ENCODE peak calls at places on chromosomes 16 and 17, in eight cellular contexts. One of them, this sample, is unnamed.

GRCh38 chr17:1226308-1226707 is 43.9 kb upstream of the BHLHA9 start:
- DNase-seq in ascending aorta: no peak
- DNase-seq in C1 segment of cervical spinal cord: no peak
- DNase-seq in neural crest cell: no peak
- DNase-seq in activated T-cell treated with anti-CD3 and anti-CD28 coated beads for 1 hour: no peak
- DNase-seq in HFFc6: no peak
- DNase-seq in endodermal cell: no peak
- DNase-seq in nephron progenitor cell: no peak
- DNase-seq in this sample: no peak

GRCh38 chr17:13940858-13941665 is 128.2 kb upstream of the COX10 start:
- DNase-seq in activated T-cell treated with anti-CD3 and anti-CD28 coated beads for 1 hour: no peak
- DNase-seq in ascending aorta: no peak
- DNase-seq in nephron progenitor cell: no peak
- DNase-seq in endodermal cell: peak; percentile 73
- DNase-seq in C1 segment of cervical spinal cord: no peak
- DNase-seq in neural crest cell: no peak
- DNase-seq in HFFc6: peak; percentile 85
- DNase-seq in this sample: peak; percentile 5

GRCh38 chr17:39626671-39627169 is at the start of gene PPP1R1B:
- DNase-seq in C1 segment of cervical spinal cord: no peak
- DNase-seq in ascending aorta: no peak
- DNase-seq in activated T-cell treated with anti-CD3 and anti-CD28 coated beads for 1 hour: no peak
- DNase-seq in HFFc6: no peak
- DNase-seq in neural crest cell: no peak
- DNase-seq in endodermal cell: peak; percentile 86
- DNase-seq in nephron progenitor cell: no peak
- DNase-seq in this sample: no peak

GRCh38 chr16:25988089-25988488 is 296.3 kb downstream of the HS3ST4 start:
- DNase-seq in neural crest cell: no peak
- DNase-seq in activated T-cell treated with anti-CD3 and anti-CD28 coated beads for 1 hour: no peak
- DNase-seq in ascending aorta: no peak
- DNase-seq in HFFc6: no peak
- DNase-seq in nephron progenitor cell: no peak
- DNase-seq in C1 segment of cervical spinal cord: no peak
- DNase-seq in endodermal cell: peak; percentile 69
- DNase-seq in this sample: no peak

GRCh38 chr16:68235882-68236803 is at the start of gene ESRP2:
- DNase-seq in endodermal cell: peak; percentile 93
- DNase-seq in neural crest cell: no peak
- DNase-seq in HFFc6: no peak
- DNase-seq in ascending aorta: peak; percentile 72
- DNase-seq in C1 segment of cervical spinal cord: no peak
- DNase-seq in nephron progenitor cell: peak; percentile 53
- DNase-seq in activated T-cell treated with anti-CD3 and anti-CD28 coated beads for 1 hour: no peak
- DNase-seq in this sample: no peak

GRCh38 chr17:77049440-77049839 is 91.3 kb upstream of the SEC14L1 start:
- DNase-seq in endodermal cell: no peak
- DNase-seq in HFFc6: no peak
- DNase-seq in ascending aorta: no peak
- DNase-seq in C1 segment of cervical spinal cord: no peak
- DNase-seq in nephron progenitor cell: no peak
- DNase-seq in activated T-cell treated with anti-CD3 and anti-CD28 coated beads for 1 hour: no peak
- DNase-seq in neural crest cell: no peak
- DNase-seq in this sample: no peak

GRCh38 chr16:48300391-48300856 is 53.1 kb upstream of the ABCC11 start:
- DNase-seq in HFFc6: no peak
- DNase-seq in C1 segment of cervical spinal cord: no peak
- DNase-seq in ascending aorta: no peak
- DNase-seq in activated T-cell treated with anti-CD3 and anti-CD28 coated beads for 1 hour: no peak
- DNase-seq in nephron progenitor cell: no peak
- DNase-seq in neural crest cell: no peak
- DNase-seq in endodermal cell: no peak
- DNase-seq in this sample: peak; percentile 80

GRCh38 chr17:57696050-57696449 is 49.0 kb downstream of the CCDC182 start:
- DNase-seq in ascending aorta: no peak
- DNase-seq in C1 segment of cervical spinal cord: no peak
- DNase-seq in neural crest cell: no peak
- DNase-seq in nephron progenitor cell: no peak
- DNase-seq in endodermal cell: no peak
- DNase-seq in activated T-cell treated with anti-CD3 and anti-CD28 coated beads for 1 hour: no peak
- DNase-seq in HFFc6: no peak
- DNase-seq in this sample: no peak

GRCh38 chr16:50102046-50102756 is 36.4 kb downstream of the HEATR3 start:
- DNase-seq in nephron progenitor cell: no peak
- DNase-seq in ascending aorta: no peak
- DNase-seq in endodermal cell: no peak
- DNase-seq in activated T-cell treated with anti-CD3 and anti-CD28 coated beads for 1 hour: no peak
- DNase-seq in HFFc6: peak; percentile 89
- DNase-seq in C1 segment of cervical spinal cord: no peak
- DNase-seq in neural crest cell: no peak
- DNase-seq in this sample: peak; percentile 62

GRCh38 chr16:15498427-15499175 is 64.2 kb downstream of the BMERB1 start:
- DNase-seq in C1 segment of cervical spinal cord: no peak
- DNase-seq in neural crest cell: no peak
- DNase-seq in endodermal cell: no peak
- DNase-seq in HFFc6: peak; percentile 28
- DNase-seq in activated T-cell treated with anti-CD3 and anti-CD28 coated beads for 1 hour: no peak
- DNase-seq in nephron progenitor cell: no peak
- DNase-seq in ascending aorta: no peak
- DNase-seq in this sample: peak; percentile 33

GRCh38 chr17:27553019-27553511 is 77.9 kb upstream of the LGALS9 start:
- DNase-seq in HFFc6: no peak
- DNase-seq in ascending aorta: no peak
- DNase-seq in C1 segment of cervical spinal cord: no peak
- DNase-seq in neural crest cell: no peak
- DNase-seq in endodermal cell: peak; percentile 91
- DNase-seq in activated T-cell treated with anti-CD3 and anti-CD28 coated beads for 1 hour: no peak
- DNase-seq in nephron progenitor cell: no peak
- DNase-seq in this sample: no peak

GRCh38 chr17:61199431-61200348 is 200.0 kb upstream of the TBX2 start:
- DNase-seq in HFFc6: no peak
- DNase-seq in neural crest cell: no peak
- DNase-seq in endodermal cell: no peak
- DNase-seq in activated T-cell treated with anti-CD3 and anti-CD28 coated beads for 1 hour: no peak
- DNase-seq in nephron progenitor cell: no peak
- DNase-seq in ascending aorta: no peak
- DNase-seq in C1 segment of cervical spinal cord: no peak
- DNase-seq in this sample: no peak

GRCh38 chr16:64144612-64145011 is 977.3 kb downstream of the CDH11 start:
- DNase-seq in neural crest cell: no peak
- DNase-seq in C1 segment of cervical spinal cord: no peak
- DNase-seq in ascending aorta: no peak
- DNase-seq in HFFc6: peak; percentile 16
- DNase-seq in endodermal cell: no peak
- DNase-seq in activated T-cell treated with anti-CD3 and anti-CD28 coated beads for 1 hour: no peak
- DNase-seq in nephron progenitor cell: no peak
- DNase-seq in this sample: peak; percentile 23

GRCh38 chr17:74601944-74602572 is 10.0 kb upstream of the CD300LD start:
- DNase-seq in endodermal cell: peak; percentile 88
- DNase-seq in activated T-cell treated with anti-CD3 and anti-CD28 coated beads for 1 hour: no peak
- DNase-seq in nephron progenitor cell: peak; percentile 58
- DNase-seq in HFFc6: no peak
- DNase-seq in C1 segment of cervical spinal cord: no peak
- DNase-seq in neural crest cell: peak; percentile 54
- DNase-seq in ascending aorta: no peak
- DNase-seq in this sample: peak; percentile 20

GRCh38 chr17:4583796-4584124 is 569 bp upstream of the SMTNL2 start:
- DNase-seq in ascending aorta: no peak
- DNase-seq in nephron progenitor cell: peak; percentile 55
- DNase-seq in activated T-cell treated with anti-CD3 and anti-CD28 coated beads for 1 hour: no peak
- DNase-seq in endodermal cell: peak; percentile 86
- DNase-seq in HFFc6: no peak
- DNase-seq in neural crest cell: peak; percentile 44
- DNase-seq in C1 segment of cervical spinal cord: no peak
- DNase-seq in this sample: peak; percentile 40

GRCh38 chr17:58412910-58413630 is 4.3 kb downstream of the RNF43 start:
- DNase-seq in HFFc6: no peak
- DNase-seq in nephron progenitor cell: no peak
- DNase-seq in C1 segment of cervical spinal cord: no peak
- DNase-seq in activated T-cell treated with anti-CD3 and anti-CD28 coated beads for 1 hour: no peak
- DNase-seq in neural crest cell: no peak
- DNase-seq in ascending aorta: no peak
- DNase-seq in endodermal cell: no peak
- DNase-seq in this sample: peak; percentile 25

GRCh38 chr17:50026901-50027638 is 28.8 kb upstream of the ITGA3 start:
- DNase-seq in endodermal cell: peak; percentile 99
- DNase-seq in activated T-cell treated with anti-CD3 and anti-CD28 coated beads for 1 hour: peak; percentile 76
- DNase-seq in ascending aorta: peak; percentile 94
- DNase-seq in neural crest cell: peak; percentile 96
- DNase-seq in C1 segment of cervical spinal cord: peak; percentile 44
- DNase-seq in HFFc6: peak; percentile 88
- DNase-seq in nephron progenitor cell: peak; percentile 93
- DNase-seq in this sample: peak; percentile 81

GRCh38 chr16:89079434-89079833 is 14.2 kb upstream of the ACSF3 start:
- DNase-seq in activated T-cell treated with anti-CD3 and anti-CD28 coated beads for 1 hour: no peak
- DNase-seq in nephron progenitor cell: no peak
- DNase-seq in neural crest cell: no peak
- DNase-seq in HFFc6: no peak
- DNase-seq in C1 segment of cervical spinal cord: no peak
- DNase-seq in ascending aorta: no peak
- DNase-seq in endodermal cell: no peak
- DNase-seq in this sample: no peak

GRCh38 chr16:3059041-3059722 is 6.3 kb upstream of the IL32 start:
- DNase-seq in neural crest cell: peak; percentile 92
- DNase-seq in nephron progenitor cell: peak; percentile 95
- DNase-seq in ascending aorta: peak; percentile 92
- DNase-seq in endodermal cell: peak; percentile 97
- DNase-seq in activated T-cell treated with anti-CD3 and anti-CD28 coated beads for 1 hour: peak; percentile 83
- DNase-seq in C1 segment of cervical spinal cord: peak; percentile 50
- DNase-seq in HFFc6: peak; percentile 76
- DNase-seq in this sample: peak; percentile 94

GRCh38 chr17:21689604-21690003 is 2.7 kb upstream of the KCNJ18 start:
- DNase-seq in HFFc6: peak; percentile 65
- DNase-seq in endodermal cell: no peak
- DNase-seq in C1 segment of cervical spinal cord: no peak
- DNase-seq in nephron progenitor cell: no peak
- DNase-seq in activated T-cell treated with anti-CD3 and anti-CD28 coated beads for 1 hour: no peak
- DNase-seq in ascending aorta: peak; percentile 88
- DNase-seq in neural crest cell: no peak
- DNase-seq in this sample: no peak

GRCh38 chr17:27573971-27574525 is 56.9 kb upstream of the LGALS9 start:
- DNase-seq in ascending aorta: no peak
- DNase-seq in endodermal cell: peak; percentile 56
- DNase-seq in activated T-cell treated with anti-CD3 and anti-CD28 coated beads for 1 hour: no peak
- DNase-seq in neural crest cell: no peak
- DNase-seq in HFFc6: peak; percentile 25
- DNase-seq in nephron progenitor cell: no peak
- DNase-seq in C1 segment of cervical spinal cord: no peak
- DNase-seq in this sample: peak; percentile 64

GRCh38 chr17:56977673-56978395 is at the start of gene SCPEP1:
- DNase-seq in nephron progenitor cell: peak; percentile 83
- DNase-seq in neural crest cell: peak; percentile 66
- DNase-seq in HFFc6: peak; percentile 77
- DNase-seq in ascending aorta: peak; percentile 93
- DNase-seq in endodermal cell: peak; percentile 99
- DNase-seq in C1 segment of cervical spinal cord: peak; percentile 82
- DNase-seq in activated T-cell treated with anti-CD3 and anti-CD28 coated beads for 1 hour: peak; percentile 71
- DNase-seq in this sample: peak; percentile 83

GRCh38 chr17:53655591-53655990 is 167.1 kb upstream of the KIF2B start:
- DNase-seq in activated T-cell treated with anti-CD3 and anti-CD28 coated beads for 1 hour: no peak
- DNase-seq in endodermal cell: no peak
- DNase-seq in HFFc6: no peak
- DNase-seq in nephron progenitor cell: no peak
- DNase-seq in C1 segment of cervical spinal cord: no peak
- DNase-seq in ascending aorta: no peak
- DNase-seq in neural crest cell: no peak
- DNase-seq in this sample: peak; percentile 18

GRCh38 chr17:68291836-68292688 is 767 bp downstream of the ARSG start:
- DNase-seq in C1 segment of cervical spinal cord: peak; percentile 31
- DNase-seq in ascending aorta: peak; percentile 87
- DNase-seq in neural crest cell: peak; percentile 45
- DNase-seq in endodermal cell: peak; percentile 92
- DNase-seq in HFFc6: peak; percentile 57
- DNase-seq in activated T-cell treated with anti-CD3 and anti-CD28 coated beads for 1 hour: peak; percentile 85
- DNase-seq in nephron progenitor cell: peak; percentile 75
- DNase-seq in this sample: peak; percentile 85

GRCh38 chr17:14205992-14206461 is 30.6 kb downstream of the CDRT15 start:
- DNase-seq in HFFc6: no peak
- DNase-seq in C1 segment of cervical spinal cord: no peak
- DNase-seq in nephron progenitor cell: no peak
- DNase-seq in neural crest cell: no peak
- DNase-seq in ascending aorta: peak; percentile 69
- DNase-seq in endodermal cell: no peak
- DNase-seq in activated T-cell treated with anti-CD3 and anti-CD28 coated beads for 1 hour: peak; percentile 57
- DNase-seq in this sample: no peak

GRCh38 chr16:31476305-31477219 is 4.6 kb downstream of the TGFB1I1 start:
- DNase-seq in C1 segment of cervical spinal cord: no peak
- DNase-seq in ascending aorta: peak; percentile 84
- DNase-seq in HFFc6: no peak
- DNase-seq in endodermal cell: peak; percentile 95
- DNase-seq in nephron progenitor cell: peak; percentile 83
- DNase-seq in neural crest cell: no peak
- DNase-seq in activated T-cell treated with anti-CD3 and anti-CD28 coated beads for 1 hour: peak; percentile 92
- DNase-seq in this sample: peak; percentile 23

GRCh38 chr17:50278526-50279180 is 4.4 kb downstream of the TMEM92 start:
- DNase-seq in endodermal cell: no peak
- DNase-seq in HFFc6: no peak
- DNase-seq in activated T-cell treated with anti-CD3 and anti-CD28 coated beads for 1 hour: no peak
- DNase-seq in neural crest cell: no peak
- DNase-seq in nephron progenitor cell: no peak
- DNase-seq in C1 segment of cervical spinal cord: no peak
- DNase-seq in ascending aorta: no peak
- DNase-seq in this sample: no peak

GRCh38 chr16:54657058-54657708 is 273.5 kb upstream of the IRX5 start:
- DNase-seq in nephron progenitor cell: no peak
- DNase-seq in HFFc6: peak; percentile 10
- DNase-seq in endodermal cell: peak; percentile 70
- DNase-seq in activated T-cell treated with anti-CD3 and anti-CD28 coated beads for 1 hour: no peak
- DNase-seq in C1 segment of cervical spinal cord: no peak
- DNase-seq in neural crest cell: no peak
- DNase-seq in ascending aorta: peak; percentile 82
- DNase-seq in this sample: peak; percentile 8

GRCh38 chr17:67125924-67126323 is 81.6 kb downstream of the CACNG1 start:
- DNase-seq in neural crest cell: no peak
- DNase-seq in nephron progenitor cell: no peak
- DNase-seq in ascending aorta: no peak
- DNase-seq in endodermal cell: no peak
- DNase-seq in C1 segment of cervical spinal cord: no peak
- DNase-seq in HFFc6: no peak
- DNase-seq in activated T-cell treated with anti-CD3 and anti-CD28 coated beads for 1 hour: no peak
- DNase-seq in this sample: no peak